ENCODE peak calls at places on chromosomes 1 and 21, in five cellular contexts. A is D341Med, D is HFF-Myc, P is Peyer's patch, F is mesothelial cell of epicardium. R is an unnamed sample.

GRCh38 chr1:67376381-67376780 is 53.8 kb downstream of the SERBP1 start:
- DNase-seq in A (no peak), D (no peak), P (no peak), F (no peak), R (peak; percentile 83)

GRCh38 chr1:235327559-235328270 is at the start of gene ARID4B:
- DNase-seq in A (peak; percentile 90), D (no peak), P (peak; percentile 82), F (peak; percentile 76), R (no peak)

GRCh38 chr1:207797229-207797973 is 45.5 kb downstream of the CD46 start:
- DNase-seq in A (peak; percentile 73), D (peak; percentile 81), P (peak; percentile 82), F (peak; percentile 78), R (no peak)

GRCh38 chr1:28792644-28793121 is 19.3 kb upstream of the OPRD1 start:
- DNase-seq in A (no peak), D (no peak), P (no peak), F (no peak), R (no peak)

GRCh38 chr1:206742702-206743383 is 27.7 kb upstream of the IL19 start:
- DNase-seq in A (no peak), D (no peak), P (no peak), F (no peak), R (no peak)

GRCh38 chr1:232978091-232978634 is 27.8 kb downstream of the NTPCR start:
- DNase-seq in A (no peak), D (no peak), P (no peak), F (no peak), R (no peak)

GRCh38 chr21:43825936-43826622 is 36.7 kb downstream of the RRP1 start:
- DNase-seq in A (peak; percentile 48), D (no peak), P (no peak), F (no peak), R (no peak)

GRCh38 chr1:41863683-41864082 is 55.0 kb downstream of the HIVEP3 start:
- DNase-seq in A (no peak), D (no peak), P (no peak), F (no peak), R (no peak)

GRCh38 chr1:81550753-81551152 is 250.0 kb upstream of the ADGRL2 start:
- DNase-seq in A (no peak), D (no peak), P (no peak), F (no peak), R (peak; percentile 47)

GRCh38 chr1:3610165-3610822 is 1.0 kb downstream of the MEGF6 start:
- DNase-seq in A (no peak), D (no peak), P (no peak), F (peak; percentile 73), R (no peak)

GRCh38 chr1:101309334-101310221 is 72.8 kb downstream of the S1PR1 start:
- DNase-seq in A (peak; percentile 76), D (no peak), P (peak; percentile 51), F (peak; percentile 68), R (no peak)

GRCh38 chr1:55727010-55727409 is 511.8 kb upstream of the USP24 start:
- DNase-seq in A (no peak), D (peak; percentile 53), P (no peak), F (no peak), R (no peak)

GRCh38 chr1:68331117-68331865 is 99.0 kb upstream of the WLS start:
- DNase-seq in A (no peak), D (peak; percentile 96), P (no peak), F (no peak), R (no peak)

GRCh38 chr1:8962812-8963669 is 17.4 kb downstream of the CA6 start:
- DNase-seq in A (peak; percentile 62), D (no peak), P (peak; percentile 66), F (peak; percentile 42), R (no peak)

GRCh38 chr21:45135122-45135521 is 60.7 kb downstream of the ADARB1 start:
- DNase-seq in A (no peak), D (no peak), P (no peak), F (no peak), R (no peak)

GRCh38 chr1:37673920-37674319 is 18.4 kb upstream of the CDCA8 start:
- DNase-seq in A (peak; percentile 11), D (no peak), P (no peak), F (no peak), R (no peak)

GRCh38 chr1:40703316-40703715 is 11.8 kb downstream of the NFYC start:
- DNase-seq in A (no peak), D (peak; percentile 72), P (no peak), F (no peak), R (no peak)

GRCh38 chr1:186781731-186782130 is 47.0 kb upstream of the PLA2G4A start:
- DNase-seq in A (no peak), D (no peak), P (no peak), F (no peak), R (no peak)

GRCh38 chr1:153357076-153357852 is 390 bp upstream of the S100A9 start:
- DNase-seq in A (no peak), D (no peak), P (no peak), F (no peak), R (peak; percentile 42)

GRCh38 chr1:228236744-228237143 is 28.9 kb downstream of the OBSCN start:
- DNase-seq in A (peak; percentile 45), D (no peak), P (no peak), F (peak; percentile 14), R (peak; percentile 38)